ENCODE peak calls at places on chromosomes 16 and 17, in ten cellular contexts. M is lung microvascular endothelial cell; S is HEK293T; H is A549; W is endothelial cell; T is osteocyte; C is activated CD4-positive, alpha-beta T cell treated with anti-CD3 and anti-CD28 coated beads, Interleukin-2, amount 50 U/mL, for 1 hour; O is WTC11; P is upper lobe of right lung; J is omental fat pad. U is an unnamed sample.

GRCh38 chr17:37388266-37388665 is 12.5 kb downstream of the C17orf78 start:
- DNase-seq in M (peak), S (no peak), H (no peak), W (no peak), T (no peak), C (no peak), O (no peak), P (no peak), J (no peak), U (no peak)

GRCh38 chr17:8887834-8888703 is 20.6 kb upstream of the PIK3R6 start:
- DNase-seq in M (peak), S (peak), H (peak), W (peak), T (no peak), C (no peak), O (peak), P (no peak), J (no peak), U (peak)

GRCh38 chr16:50311891-50312501 is 45.6 kb downstream of the ADCY7 start:
- DNase-seq in M (peak), S (no peak), H (no peak), W (no peak), T (peak), C (no peak), O (no peak), P (peak), J (no peak), U (peak)

GRCh38 chr17:17520599-17521232 is 24.5 kb upstream of the RASD1 start:
- DNase-seq in M (no peak), S (no peak), H (no peak), W (no peak), T (no peak), C (no peak), O (no peak), P (no peak), J (no peak), U (no peak)

GRCh38 chr16:27463741-27464662 is 62.0 kb downstream of the IL21R start:
- DNase-seq in M (no peak), S (no peak), H (no peak), W (no peak), T (no peak), C (peak), O (no peak), P (no peak), J (no peak), U (no peak)

GRCh38 chr17:72358465-72358864 is 237.6 kb downstream of the SOX9 start:
- DNase-seq in M (no peak), S (no peak), H (peak), W (no peak), T (no peak), C (no peak), O (no peak), P (no peak), J (no peak), U (no peak)

GRCh38 chr17:8681175-8681949 is 50.8 kb upstream of the MYH10 start:
- DNase-seq in M (no peak), S (no peak), H (no peak), W (no peak), T (no peak), C (no peak), O (no peak), P (no peak), J (no peak), U (no peak)

GRCh38 chr17:18981642-18982424 is 22.7 kb downstream of the FAM83G start:
- DNase-seq in M (peak), S (peak), H (peak), W (no peak), T (no peak), C (no peak), O (no peak), P (no peak), J (no peak), U (no peak)

GRCh38 chr17:30808785-30809286 is 15.7 kb downstream of the CRLF3 start:
- DNase-seq in M (peak), S (no peak), H (no peak), W (peak), T (no peak), C (no peak), O (no peak), P (no peak), J (no peak), U (no peak)

GRCh38 chr17:77425791-77426641 is 285.2 kb downstream of the SEC14L1 start:
- DNase-seq in M (peak), S (no peak), H (peak), W (no peak), T (no peak), C (no peak), O (no peak), P (no peak), J (no peak), U (peak)

GRCh38 chr16:84726079-84726669 is 26.4 kb downstream of the USP10 start:
- DNase-seq in M (peak), S (peak), H (peak), W (peak), T (peak), C (peak), O (peak), P (peak), J (peak), U (peak)

GRCh38 chr17:75877752-75878173 is 618 bp downstream of the TRIM47 start:
- DNase-seq in M (peak), S (peak), H (peak), W (peak), T (peak), C (peak), O (peak), P (peak), J (no peak), U (peak)

GRCh38 chr17:40062347-40063033 is at the start of gene THRA:
- DNase-seq in M (peak), S (peak), H (no peak), W (peak), T (no peak), C (peak), O (peak), P (peak), J (no peak), U (peak)

GRCh38 chr16:886802-887731 is 83.7 kb downstream of the LMF1 start:
- DNase-seq in M (no peak), S (peak), H (no peak), W (peak), T (no peak), C (no peak), O (no peak), P (no peak), J (no peak), U (peak)

GRCh38 chr17:77772461-77772897 is 186.0 kb upstream of the TNRC6C start:
- DNase-seq in M (peak), S (peak), H (peak), W (peak), T (no peak), C (peak), O (peak), P (peak), J (no peak), U (peak)

GRCh38 chr17:892958-893357 is 86.6 kb downstream of the NXN start:
- DNase-seq in M (no peak), S (no peak), H (no peak), W (no peak), T (no peak), C (no peak), O (no peak), P (no peak), J (no peak), U (no peak)

GRCh38 chr17:60086822-60087591 is 8.3 kb upstream of the HEATR6 start:
- DNase-seq in M (peak), S (no peak), H (peak), W (no peak), T (no peak), C (no peak), O (no peak), P (peak), J (no peak), U (peak)

GRCh38 chr16:54174750-54175149 is 111.8 kb downstream of the IRX3 start:
- DNase-seq in M (no peak), S (no peak), H (no peak), W (no peak), T (no peak), C (no peak), O (no peak), P (no peak), J (no peak), U (no peak)